ENCODE peak calls at places on chromosomes 6 and 20, in seven cellular contexts. P is cardiac fibroblast, N is lower leg skin, Z is fibroblast of mammary gland, J is foreskin fibroblast, M is tibial artery, W is esophagus squamous epithelium. Q is an unnamed sample.

GRCh38 chr6:680204-680603 is 12.7 kb downstream of the EXOC2 start:
- DNase-seq in J (no peak), N (no peak), Z (no peak), W (no peak), P (no peak), M (no peak), Q (no peak)

GRCh38 chr6:45724511-45724910 is 291.1 kb downstream of the CLIC5 start:
- DNase-seq in M (no peak), P (peak), Z (peak), W (no peak), J (peak), N (no peak), Q (no peak)

GRCh38 chr20:275791-276190 is 14.8 kb downstream of the C20orf96 start:
- DNase-seq in Z (no peak), J (no peak), W (no peak), N (peak), P (no peak), M (no peak), Q (no peak)

GRCh38 chr6:947235-947934 is 254.4 kb upstream of the EXOC2 start:
- DNase-seq in Z (no peak), N (peak), W (no peak), P (no peak), M (no peak), J (no peak), Q (no peak)

GRCh38 chr6:9316831-9317230 is 881.5 kb upstream of the SLC35B3 start:
- DNase-seq in W (no peak), N (no peak), J (no peak), M (no peak), P (no peak), Z (no peak), Q (no peak)

GRCh38 chr6:106512048-106512957 is 117.0 kb downstream of the RTN4IP1 start:
- DNase-seq in Z (peak), P (peak), W (no peak), M (peak), J (no peak), N (peak), Q (no peak)

GRCh38 chr20:42432485-42432884 is 757.2 kb downstream of the PTPRT start:
- DNase-seq in Z (no peak), M (no peak), W (no peak), P (peak), N (no peak), J (no peak), Q (no peak)

GRCh38 chr6:109230444-109230843 is 135.1 kb downstream of the CEP57L1 start:
- DNase-seq in N (no peak), W (no peak), P (no peak), J (no peak), M (no peak), Z (no peak), Q (no peak)

GRCh38 chr6:28142446-28142845 is 763 bp downstream of the ZKSCAN8 start:
- DNase-seq in P (peak), W (no peak), Z (peak), J (no peak), N (no peak), M (no peak), Q (no peak)

GRCh38 chr6:73134588-73134987 is 90.7 kb downstream of the KHDC1L start:
- DNase-seq in P (peak), N (no peak), J (no peak), Z (peak), W (no peak), M (no peak), Q (peak)

GRCh38 chr6:31558631-31559500 is 11.5 kb downstream of the NFKBIL1 start:
- DNase-seq in J (no peak), W (no peak), N (no peak), M (peak), P (peak), Z (no peak), Q (peak)
- H3K4me3 ChIP-seq in J (no peak), W (no peak), N (no peak), M (no peak), P (no peak), Z (no peak), Q (no peak)

GRCh38 chr20:45579184-45579583 is at the start of gene WFDC8:
- DNase-seq in W (no peak), N (no peak), M (no peak), Z (no peak), J (no peak), P (no peak), Q (no peak)
- H3K4me3 ChIP-seq in W (no peak), N (no peak), M (no peak), Z (no peak), J (no peak), P (no peak), Q (no peak)

DNA sequence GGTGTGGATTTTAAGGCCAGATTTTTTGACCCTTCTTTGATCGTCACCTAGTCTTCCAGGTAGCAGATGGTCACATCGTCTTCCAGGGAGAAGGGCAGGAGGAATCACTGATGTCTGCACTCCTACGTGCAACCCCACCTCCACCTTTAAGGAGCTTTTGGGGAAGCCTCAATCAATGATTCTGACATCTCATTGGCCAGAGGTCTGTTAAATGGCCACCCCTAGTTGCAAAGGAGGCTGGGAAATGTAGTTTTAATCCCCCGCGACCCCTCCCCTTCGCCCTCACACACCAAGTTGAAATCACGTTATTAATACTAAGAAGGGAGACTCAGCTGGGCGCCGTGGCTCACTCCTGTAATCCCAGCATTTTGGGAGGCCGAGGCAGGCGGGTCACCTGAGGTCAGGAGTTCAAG is 151.4 kb downstream of the BCAS1 start:
- DNase-seq in M (no peak), N (peak), Z (no peak), W (no peak), P (no peak), J (no peak), Q (no peak)
- H3K4me3 ChIP-seq in M (no peak), N (no peak), Z (no peak), W (no peak), P (no peak), J (no peak), Q (no peak)

GRCh38 chr20:32019156-32019510 is 8.9 kb downstream of the CCM2L start:
- DNase-seq in W (no peak), J (no peak), N (no peak), P (no peak), M (no peak), Z (no peak), Q (no peak)
- H3K4me3 ChIP-seq in W (peak), J (no peak), N (no peak), P (no peak), M (peak), Z (no peak), Q (peak)

GRCh38 chr20:31716818-31717477 is 5.7 kb downstream of the BCL2L1 start:
- DNase-seq in W (no peak), N (no peak), Z (no peak), M (no peak), J (no peak), P (no peak), Q (no peak)

GRCh38 chr20:31718952-31719643 is 3.6 kb downstream of the BCL2L1 start:
- DNase-seq in W (no peak), N (no peak), P (no peak), J (no peak), M (no peak), Z (no peak), Q (no peak)

GRCh38 chr20:31715766-31716165 is 6.9 kb downstream of the BCL2L1 start:
- DNase-seq in Z (no peak), J (no peak), M (no peak), N (no peak), W (no peak), P (no peak), Q (no peak)

GRCh38 chr20:31716351-31716750 is 6.3 kb downstream of the BCL2L1 start:
- DNase-seq in Z (no peak), P (no peak), J (no peak), W (no peak), M (no peak), N (no peak), Q (no peak)

DNA sequence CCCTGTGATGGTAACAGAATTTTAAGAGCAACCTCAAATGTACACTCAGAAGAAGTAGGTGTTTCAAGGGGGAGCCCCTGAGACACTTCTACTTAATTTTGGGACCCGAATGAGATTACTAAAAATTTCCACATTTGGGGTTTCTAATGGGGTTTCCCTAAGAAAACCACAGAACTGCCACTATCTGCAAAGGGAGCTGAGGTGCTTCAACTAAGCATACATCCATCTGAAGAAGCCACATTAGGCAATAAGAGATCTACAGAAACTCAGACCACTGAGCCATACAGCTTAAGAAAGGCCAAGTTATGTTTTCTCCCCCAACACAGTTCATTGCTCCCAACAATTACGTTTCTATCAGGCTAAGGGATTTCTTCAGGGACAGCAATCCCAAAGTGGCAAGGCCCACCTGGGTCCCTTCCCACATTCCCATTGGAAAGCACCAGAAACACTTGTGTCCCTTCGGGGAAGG is 5.2 kb downstream of the BCL2L1 start:
- DNase-seq in Z (no peak), J (no peak), N (no peak), M (no peak), W (no peak), P (no peak), Q (no peak)
- H3K4me3 ChIP-seq in Z (peak), J (peak), N (no peak), M (peak), W (peak), P (no peak), Q (peak)

GRCh38 chr6:50820590-50821234 is 2.0 kb downstream of the TFAP2B start:
- DNase-seq in Z (no peak), M (no peak), W (no peak), N (peak), P (no peak), J (no peak), Q (no peak)

GRCh38 chr6:50818673-50819072 is at the start of gene TFAP2B:
- DNase-seq in Z (no peak), N (no peak), M (no peak), P (no peak), W (no peak), J (no peak), Q (no peak)

GRCh38 chr6:50817638-50817950 is 1.1 kb upstream of the TFAP2B start:
- DNase-seq in W (no peak), J (no peak), N (no peak), P (no peak), M (no peak), Z (no peak), Q (no peak)

GRCh38 chr6:50819906-50820589 is 1.4 kb downstream of the TFAP2B start:
- DNase-seq in W (no peak), N (peak), M (no peak), Z (no peak), J (no peak), P (no peak), Q (no peak)

GRCh38 chr6:50819527-50819905 is 845 bp downstream of the TFAP2B start:
- DNase-seq in P (peak), N (peak), J (peak), M (no peak), W (no peak), Z (peak), Q (no peak)
- H3K4me3 ChIP-seq in P (no peak), N (peak), J (no peak), M (no peak), W (peak), Z (no peak), Q (peak)

GRCh38 chr20:63284981-63285524 is 7.9 kb upstream of the COL20A1 start:
- DNase-seq in J (no peak), P (no peak), Z (no peak), N (no peak), M (no peak), W (no peak), Q (no peak)
- H3K4me3 ChIP-seq in J (no peak), P (no peak), Z (no peak), N (no peak), M (no peak), W (no peak), Q (no peak)

GRCh38 chr6:168310945-168311344 is 8.6 kb downstream of the DACT2 start:
- DNase-seq in Z (no peak), N (no peak), W (no peak), M (no peak), P (no peak), J (no peak), Q (no peak)

GRCh38 chr6:168309183-168309582 is 10.4 kb downstream of the DACT2 start:
- DNase-seq in P (no peak), N (no peak), M (no peak), Z (no peak), W (no peak), J (no peak), Q (no peak)

GRCh38 chr6:168313371-168314028 is 6.1 kb downstream of the DACT2 start:
- DNase-seq in M (no peak), Z (no peak), J (no peak), P (no peak), N (no peak), W (no peak), Q (no peak)

GRCh38 chr6:168309997-168310396 is 9.6 kb downstream of the DACT2 start:
- DNase-seq in N (no peak), W (no peak), Z (no peak), J (no peak), M (no peak), P (no peak), Q (no peak)

GRCh38 chr6:168311410-168312124 is 8.0 kb downstream of the DACT2 start:
- DNase-seq in P (no peak), W (no peak), Z (no peak), J (no peak), N (no peak), M (no peak), Q (no peak)
- H3K4me3 ChIP-seq in P (no peak), W (no peak), Z (no peak), J (no peak), N (no peak), M (no peak), Q (no peak)

DNA sequence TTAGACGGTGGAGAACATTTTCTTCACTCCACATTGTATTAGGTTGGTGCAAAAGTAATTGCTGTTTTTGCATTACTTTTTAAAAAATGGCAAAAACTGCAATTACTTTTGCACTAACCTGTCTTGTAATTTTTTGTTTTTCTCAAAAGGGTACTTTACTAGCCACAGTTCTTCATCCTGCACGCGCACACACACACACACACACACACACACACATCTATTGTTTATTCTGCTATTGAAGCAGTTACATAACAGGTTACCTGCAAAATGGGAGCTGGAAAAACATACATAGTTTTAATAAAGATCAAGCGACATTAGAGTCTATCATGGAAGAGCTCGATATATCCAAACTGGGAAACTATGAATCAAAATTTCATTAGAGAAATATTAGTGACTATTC is 235.2 kb downstream of the SIM1 start:
- DNase-seq in W (no peak), M (no peak), P (no peak), N (no peak), Z (no peak), J (no peak), Q (no peak)
- H3K4me3 ChIP-seq in W (peak), M (peak), P (no peak), N (no peak), Z (no peak), J (no peak), Q (peak)